ENCODE peak calls at places on chromosome 10, in six cellular contexts. P is transverse colon, F is PC-3, U is tibial nerve, W is GM06990, N is hepatocyte. I is an unnamed sample.

GRCh38 chr10:17229016-17229716 is 1.1 kb downstream of the VIM start:
- DNase-seq in P (peak; percentile 82), F (peak; percentile 40), U (peak; percentile 89), W (peak; percentile 84), N (peak; percentile 88), I (peak; percentile 85)

GRCh38 chr10:29962451-29962850 is 96.9 kb downstream of the JCAD start:
- DNase-seq in P (no peak), F (no peak), U (no peak), W (no peak), N (no peak), I (no peak)

GRCh38 chr10:63887026-63887589 is 365.9 kb downstream of the REEP3 start:
- DNase-seq in P (no peak), F (no peak), U (no peak), W (peak; percentile 3), N (no peak), I (peak; percentile 73)

GRCh38 chr10:69963178-69963834 is 89.3 kb upstream of the MACROH2A2 start:
- DNase-seq in P (no peak), F (no peak), U (no peak), W (no peak), N (no peak), I (no peak)

GRCh38 chr10:73920084-73920483 is 9.2 kb downstream of the PLAU start:
- DNase-seq in P (peak; percentile 17), F (peak; percentile 67), U (peak; percentile 54), W (peak; percentile 42), N (no peak), I (peak; percentile 27)

GRCh38 chr10:118042336-118042735 is 4.4 kb downstream of the RAB11FIP2 start:
- DNase-seq in P (no peak), F (no peak), U (no peak), W (no peak), N (no peak), I (no peak)

GRCh38 chr10:88881335-88881734 is 1.3 kb downstream of the STAMBPL1 start:
- DNase-seq in P (no peak), F (no peak), U (no peak), W (no peak), N (no peak), I (no peak)

GRCh38 chr10:788796-789748 is 99.6 kb upstream of the DIP2C start:
- DNase-seq in P (peak; percentile 82), F (peak; percentile 69), U (peak; percentile 27), W (no peak), N (peak; percentile 80), I (peak; percentile 97)

GRCh38 chr10:49395741-49396665 is at the start of gene DRGX:
- DNase-seq in P (no peak), F (no peak), U (no peak), W (no peak), N (no peak), I (peak; percentile 73)

GRCh38 chr10:98469532-98469931 is 22.8 kb upstream of the HPS1 start:
- DNase-seq in P (no peak), F (no peak), U (no peak), W (no peak), N (no peak), I (no peak)

GRCh38 chr10:43595739-43596298 is 10.4 kb upstream of the ZNF485 start:
- DNase-seq in P (no peak), F (no peak), U (no peak), W (no peak), N (no peak), I (no peak)

GRCh38 chr10:127854769-127855583 is 37.8 kb downstream of the CLRN3 start:
- DNase-seq in P (peak; percentile 26), F (no peak), U (no peak), W (peak; percentile 28), N (no peak), I (no peak)

GRCh38 chr10:5064656-5065055 is 29.6 kb upstream of the AKR1C3 start:
- DNase-seq in P (no peak), F (no peak), U (no peak), W (no peak), N (no peak), I (no peak)

GRCh38 chr10:598415-599170 is 90.9 kb downstream of the DIP2C start:
- DNase-seq in P (no peak), F (no peak), U (no peak), W (no peak), N (peak; percentile 47), I (peak; percentile 85)

GRCh38 chr10:127826161-127826740 is 66.5 kb downstream of the CLRN3 start:
- DNase-seq in P (no peak), F (no peak), U (no peak), W (no peak), N (no peak), I (no peak)

GRCh38 chr10:111034598-111035310 is 42.1 kb upstream of the ADRA2A start:
- DNase-seq in P (no peak), F (no peak), U (no peak), W (no peak), N (no peak), I (no peak)

DNA sequence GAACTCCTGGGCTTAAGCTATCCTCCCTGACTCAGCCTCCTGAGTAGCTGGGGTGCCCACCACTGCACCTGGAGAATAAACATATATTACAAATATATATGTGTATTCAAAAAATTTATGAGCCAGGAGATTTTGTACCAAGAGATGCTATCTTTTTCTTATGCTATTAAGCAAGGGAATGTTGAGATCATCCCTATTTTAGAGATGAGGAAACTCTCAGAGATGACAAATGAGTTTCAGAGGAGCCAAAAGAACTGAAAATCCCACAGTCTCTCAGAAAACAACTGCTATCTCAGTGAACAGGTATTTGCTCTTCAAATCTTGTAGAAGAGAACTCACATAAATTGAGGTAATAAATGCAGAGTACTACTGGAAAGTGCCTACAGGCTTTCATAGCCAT is 29.6 kb upstream of the ANAPC16 start:
- DNase-seq in P (no peak), F (no peak), U (no peak), W (no peak), N (no peak), I (no peak)
- H3K36me3 ChIP-seq in P (no peaks in the 10 kb centered on the region), F (peaks cover 5% of the 10 kb centered on the region), U (no peaks in the 10 kb centered on the region), W (peaks cover 4% of the 10 kb centered on the region), N (no peaks in the 10 kb centered on the region), I (no peaks in the 10 kb centered on the region)

GRCh38 chr10:100819424-100819823 is 74.0 kb downstream of the PAX2 start:
- DNase-seq in P (no peak), F (no peak), U (no peak), W (no peak), N (no peak), I (no peak)
- H3K27me3 ChIP-seq in P (peaks cover 96% of the 10 kb centered on the region), F (peaks cover 69% of the 10 kb centered on the region), U (no peaks in the 10 kb centered on the region), W (peaks cover 2% of the 10 kb centered on the region), N (peaks cover 97% of the 10 kb centered on the region), I (peaks cover 45% of the 10 kb centered on the region)

DNA sequence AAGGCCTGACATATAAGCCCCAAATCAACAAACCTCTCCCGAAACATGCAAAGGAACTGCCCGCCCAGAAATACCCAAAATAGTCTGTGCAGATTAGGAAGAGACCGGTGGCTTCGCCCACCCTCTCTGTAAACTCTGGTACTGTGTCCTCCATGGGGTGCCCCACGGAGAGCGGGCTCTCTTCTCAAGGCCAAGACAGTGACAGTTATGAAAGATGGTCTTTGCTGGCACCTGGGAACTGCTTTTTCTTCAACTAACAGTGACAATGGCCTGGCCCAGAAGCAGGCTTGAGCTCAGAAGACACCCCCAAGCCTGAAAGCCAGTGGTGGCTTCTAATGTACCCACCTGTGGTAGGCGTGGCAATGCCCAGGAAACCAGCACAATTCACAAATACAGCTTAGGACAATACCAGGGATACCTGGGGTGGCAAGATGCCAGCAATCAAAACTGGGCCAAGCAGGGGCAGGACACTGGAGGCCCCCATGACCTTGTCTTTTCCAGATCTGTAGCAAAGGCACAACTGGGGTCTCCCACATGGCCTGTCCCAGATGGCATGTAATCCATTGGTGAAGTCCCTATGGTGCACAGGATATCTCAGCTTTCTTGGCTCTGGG is 107.6 kb downstream of the NEURL1 start:
- DNase-seq in P (no peak), F (no peak), U (no peak), W (no peak), N (no peak), I (no peak)
- H3K4me3 ChIP-seq in P (no peak overlapping the region), F (no peak overlapping the region), U (no peak overlapping the region), W (no peak overlapping the region), N (no peak overlapping the region), I (no peak overlapping the region)

GRCh38 chr10:18675069-18675801 is 16.0 kb downstream of the ARL5B start:
- DNase-seq in P (no peak), F (no peak), U (no peak), W (no peak), N (no peak), I (no peak)
- H3K36me3 ChIP-seq in P (no peaks in the 10 kb centered on the region), F (peaks cover 16% of the 10 kb centered on the region), U (peaks cover 4% of the 10 kb centered on the region), W (peaks cover 2% of the 10 kb centered on the region), N (no peaks in the 10 kb centered on the region), I (peaks cover 6% of the 10 kb centered on the region)

DNA sequence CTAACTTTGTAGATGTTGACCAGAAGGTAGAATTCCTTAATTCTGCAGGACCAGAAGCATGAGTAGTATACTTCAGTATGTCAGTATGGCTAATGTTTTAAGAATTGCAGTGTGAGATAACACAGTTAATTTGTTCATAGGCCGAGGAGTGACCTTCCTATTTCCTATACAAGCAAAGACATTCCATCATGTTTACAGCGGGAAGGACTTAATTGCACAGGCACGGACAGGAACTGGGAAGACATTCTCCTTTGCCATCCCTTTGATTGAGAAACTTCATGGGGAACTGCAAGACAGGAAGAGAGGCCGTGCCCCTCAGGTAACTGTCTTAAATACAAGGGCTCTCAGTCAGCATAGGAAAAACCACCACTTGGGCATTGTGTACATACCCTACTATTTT is 7.2 kb downstream of the DDX21 start:
- DNase-seq in P (no peak), F (no peak), U (no peak), W (no peak), N (no peak), I (no peak)
- H3K27me3 ChIP-seq in P (no peaks in the 10 kb centered on the region), F (no peaks in the 10 kb centered on the region), U (no peaks in the 10 kb centered on the region), W (no peaks in the 10 kb centered on the region), N (no peaks in the 10 kb centered on the region), I (no peaks in the 10 kb centered on the region)

GRCh38 chr10:13518076-13518692 is 10.6 kb downstream of the BEND7 start:
- DNase-seq in P (no peak), F (no peak), U (no peak), W (no peak), N (peak; percentile 56), I (peak; percentile 91)
- H3K4me3 ChIP-seq in P (no peak overlapping the region), F (no peak overlapping the region), U (no peak overlapping the region), W (no peak overlapping the region), N (no peak overlapping the region), I (no peak overlapping the region)

DNA sequence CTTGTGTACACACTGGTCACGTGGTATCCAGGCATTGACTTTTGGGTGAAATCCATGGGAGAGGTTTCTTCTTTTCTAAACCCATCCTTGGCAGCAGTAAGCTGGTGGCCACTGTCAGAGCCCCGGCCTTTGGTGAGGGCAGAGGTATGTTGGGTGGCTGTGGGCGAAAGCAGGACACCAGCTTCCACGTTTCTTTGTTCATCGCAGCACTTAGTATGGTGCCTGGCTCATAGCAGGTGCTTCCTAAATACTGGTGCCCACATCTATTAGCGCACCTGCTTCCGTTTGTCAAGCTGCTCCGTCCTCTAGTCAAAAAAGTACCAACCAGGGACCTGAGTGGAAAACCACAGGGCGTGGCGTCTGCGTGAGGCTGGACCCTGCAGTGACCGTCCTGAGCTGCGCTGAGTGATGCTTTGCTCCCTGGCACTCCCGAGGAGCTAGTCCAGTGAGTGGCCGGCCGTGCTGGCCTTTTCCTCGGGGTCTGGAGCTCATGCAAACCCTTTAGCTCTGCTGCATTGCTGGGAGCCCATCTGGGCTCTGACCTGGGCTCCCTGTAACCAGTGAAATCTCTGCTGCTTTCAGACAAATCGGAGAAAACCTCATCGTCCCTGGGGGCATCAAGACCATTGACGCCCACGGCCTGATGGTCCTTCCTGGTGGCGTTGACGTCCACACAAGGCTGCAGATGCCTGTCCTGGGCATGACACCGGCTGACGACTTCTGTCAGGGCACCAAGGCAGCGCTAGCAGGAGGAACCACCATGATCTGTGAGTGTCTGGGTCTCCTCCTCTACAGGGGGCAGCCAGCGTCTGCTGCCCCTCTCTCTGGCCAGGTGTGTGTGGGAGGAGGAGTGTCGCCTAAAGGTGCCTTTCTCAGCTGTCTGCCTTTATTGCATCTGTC is 5.6 kb downstream of the DPYSL4 start:
- DNase-seq in P (no peak), F (no peak), U (no peak), W (no peak), N (no peak), I (no peak)
- H3K36me3 ChIP-seq in P (no peaks in the 10 kb centered on the region), F (no peaks in the 10 kb centered on the region), U (no peaks in the 10 kb centered on the region), W (no peaks in the 10 kb centered on the region), N (no peaks in the 10 kb centered on the region), I (no peaks in the 10 kb centered on the region)

I was measured in H7.